ENCODE peak calls at places on chromosomes 4 and X, in ten cellular contexts. One of them, this sample, is unnamed.

GRCh38 chr4:116357758-116358157 is 727.6 kb downstream of the TRAM1L1 start:
- DNase-seq in stimulated activated CD4-positive, alpha-beta T cell treated with anti-CD3 and anti-CD28 coated beads, Interleukin-4, amount 100 ng/mL, for 48 hours: no peak
- DNase-seq in hypothalamus: no peak
- DNase-seq in fibroblast of the conjunctiva: no peak
- DNase-seq in NCI-H774: no peak
- DNase-seq in anterior cingulate cortex: no peak
- DNase-seq in AG09319: no peak
- DNase-seq in hepatic stellate cell: no peak
- DNase-seq in foreskin keratinocyte: peak; percentile 66
- DNase-seq in kidney tubule cell: peak; percentile 69
- DNase-seq in this sample: no peak

GRCh38 chrX:44344194-44344593 is 722 bp upstream of the EFHC2 start:
- DNase-seq in stimulated activated CD4-positive, alpha-beta T cell treated with anti-CD3 and anti-CD28 coated beads, Interleukin-4, amount 100 ng/mL, for 48 hours: peak; percentile 37
- DNase-seq in kidney tubule cell: no peak
- DNase-seq in fibroblast of the conjunctiva: no peak
- DNase-seq in hypothalamus: no peak
- DNase-seq in hepatic stellate cell: no peak
- DNase-seq in foreskin keratinocyte: no peak
- DNase-seq in AG09319: no peak
- DNase-seq in NCI-H774: no peak
- DNase-seq in anterior cingulate cortex: no peak
- DNase-seq in this sample: no peak

GRCh38 chr4:119788334-119789266 is 160.0 kb upstream of the PDE5A start:
- DNase-seq in NCI-H774: no peak
- DNase-seq in fibroblast of the conjunctiva: no peak
- DNase-seq in kidney tubule cell: no peak
- DNase-seq in stimulated activated CD4-positive, alpha-beta T cell treated with anti-CD3 and anti-CD28 coated beads, Interleukin-4, amount 100 ng/mL, for 48 hours: no peak
- DNase-seq in foreskin keratinocyte: no peak
- DNase-seq in hepatic stellate cell: no peak
- DNase-seq in AG09319: no peak
- DNase-seq in anterior cingulate cortex: no peak
- DNase-seq in hypothalamus: no peak
- DNase-seq in this sample: no peak

GRCh38 chrX:19731307-19731706 is 156.1 kb downstream of the SH3KBP1 start:
- DNase-seq in anterior cingulate cortex: no peak
- DNase-seq in stimulated activated CD4-positive, alpha-beta T cell treated with anti-CD3 and anti-CD28 coated beads, Interleukin-4, amount 100 ng/mL, for 48 hours: no peak
- DNase-seq in hepatic stellate cell: no peak
- DNase-seq in foreskin keratinocyte: no peak
- DNase-seq in kidney tubule cell: no peak
- DNase-seq in NCI-H774: no peak
- DNase-seq in AG09319: no peak
- DNase-seq in hypothalamus: no peak
- DNase-seq in fibroblast of the conjunctiva: no peak
- DNase-seq in this sample: no peak

GRCh38 chr4:176883681-176884418 is 91.1 kb upstream of the VEGFC start:
- DNase-seq in anterior cingulate cortex: no peak
- DNase-seq in kidney tubule cell: peak; percentile 63
- DNase-seq in hypothalamus: no peak
- DNase-seq in AG09319: no peak
- DNase-seq in fibroblast of the conjunctiva: no peak
- DNase-seq in stimulated activated CD4-positive, alpha-beta T cell treated with anti-CD3 and anti-CD28 coated beads, Interleukin-4, amount 100 ng/mL, for 48 hours: no peak
- DNase-seq in NCI-H774: no peak
- DNase-seq in hepatic stellate cell: peak; percentile 8
- DNase-seq in foreskin keratinocyte: peak; percentile 78
- DNase-seq in this sample: peak; percentile 51

GRCh38 chr4:168917150-168917779 is 92.8 kb downstream of the CBR4 start:
- DNase-seq in hypothalamus: no peak
- DNase-seq in NCI-H774: no peak
- DNase-seq in foreskin keratinocyte: no peak
- DNase-seq in kidney tubule cell: peak; percentile 57
- DNase-seq in anterior cingulate cortex: no peak
- DNase-seq in fibroblast of the conjunctiva: peak; percentile 55
- DNase-seq in AG09319: no peak
- DNase-seq in stimulated activated CD4-positive, alpha-beta T cell treated with anti-CD3 and anti-CD28 coated beads, Interleukin-4, amount 100 ng/mL, for 48 hours: no peak
- DNase-seq in hepatic stellate cell: no peak
- DNase-seq in this sample: no peak

GRCh38 chr4:107094332-107094731 is 58.2 kb upstream of the DKK2 start:
- DNase-seq in AG09319: peak; percentile 5
- DNase-seq in NCI-H774: no peak
- DNase-seq in hepatic stellate cell: peak; percentile 17
- DNase-seq in foreskin keratinocyte: peak; percentile 47
- DNase-seq in anterior cingulate cortex: no peak
- DNase-seq in kidney tubule cell: peak; percentile 1
- DNase-seq in stimulated activated CD4-positive, alpha-beta T cell treated with anti-CD3 and anti-CD28 coated beads, Interleukin-4, amount 100 ng/mL, for 48 hours: no peak
- DNase-seq in hypothalamus: no peak
- DNase-seq in fibroblast of the conjunctiva: peak; percentile 31
- DNase-seq in this sample: no peak

GRCh38 chrX:118459494-118459893 is 36.1 kb upstream of the DOCK11 start:
- DNase-seq in fibroblast of the conjunctiva: peak; percentile 34
- DNase-seq in foreskin keratinocyte: peak; percentile 29
- DNase-seq in anterior cingulate cortex: no peak
- DNase-seq in kidney tubule cell: peak; percentile 47
- DNase-seq in stimulated activated CD4-positive, alpha-beta T cell treated with anti-CD3 and anti-CD28 coated beads, Interleukin-4, amount 100 ng/mL, for 48 hours: no peak
- DNase-seq in hypothalamus: no peak
- DNase-seq in AG09319: peak; percentile 10
- DNase-seq in hepatic stellate cell: peak; percentile 38
- DNase-seq in NCI-H774: peak; percentile 59
- DNase-seq in this sample: no peak

GRCh38 chrX:131830400-131831184 is 192.5 kb upstream of the STK26 start:
- DNase-seq in NCI-H774: no peak
- DNase-seq in stimulated activated CD4-positive, alpha-beta T cell treated with anti-CD3 and anti-CD28 coated beads, Interleukin-4, amount 100 ng/mL, for 48 hours: peak; percentile 16
- DNase-seq in hypothalamus: peak; percentile 63
- DNase-seq in fibroblast of the conjunctiva: peak; percentile 67
- DNase-seq in anterior cingulate cortex: peak; percentile 29
- DNase-seq in foreskin keratinocyte: peak; percentile 6
- DNase-seq in AG09319: peak; percentile 37
- DNase-seq in kidney tubule cell: peak; percentile 78
- DNase-seq in hepatic stellate cell: peak; percentile 20
- DNase-seq in this sample: no peak

GRCh38 chrX:53089224-53089842 is 4.6 kb upstream of the KANTR start:
- DNase-seq in hypothalamus: peak; percentile 21
- DNase-seq in foreskin keratinocyte: peak; percentile 50
- DNase-seq in stimulated activated CD4-positive, alpha-beta T cell treated with anti-CD3 and anti-CD28 coated beads, Interleukin-4, amount 100 ng/mL, for 48 hours: no peak
- DNase-seq in hepatic stellate cell: peak; percentile 64
- DNase-seq in NCI-H774: peak; percentile 8
- DNase-seq in fibroblast of the conjunctiva: peak; percentile 53
- DNase-seq in kidney tubule cell: peak; percentile 70
- DNase-seq in AG09319: no peak
- DNase-seq in anterior cingulate cortex: no peak
- DNase-seq in this sample: no peak

GRCh38 chrX:40098264-40099045 is 697 bp upstream of the BCOR start:
- DNase-seq in anterior cingulate cortex: no peak
- DNase-seq in hepatic stellate cell: no peak
- DNase-seq in kidney tubule cell: peak; percentile 70
- DNase-seq in AG09319: no peak
- DNase-seq in stimulated activated CD4-positive, alpha-beta T cell treated with anti-CD3 and anti-CD28 coated beads, Interleukin-4, amount 100 ng/mL, for 48 hours: no peak
- DNase-seq in fibroblast of the conjunctiva: no peak
- DNase-seq in hypothalamus: peak; percentile 50
- DNase-seq in foreskin keratinocyte: no peak
- DNase-seq in NCI-H774: peak; percentile 51
- DNase-seq in this sample: no peak

GRCh38 chrX:97399400-97399799 is 515.7 kb downstream of the RPA4 start:
- DNase-seq in foreskin keratinocyte: peak; percentile 51
- DNase-seq in fibroblast of the conjunctiva: peak; percentile 5
- DNase-seq in AG09319: peak; percentile 19
- DNase-seq in anterior cingulate cortex: no peak
- DNase-seq in hypothalamus: no peak
- DNase-seq in hepatic stellate cell: peak; percentile 27
- DNase-seq in stimulated activated CD4-positive, alpha-beta T cell treated with anti-CD3 and anti-CD28 coated beads, Interleukin-4, amount 100 ng/mL, for 48 hours: no peak
- DNase-seq in NCI-H774: no peak
- DNase-seq in kidney tubule cell: peak; percentile 79
- DNase-seq in this sample: peak; percentile 39